ENCODE peak calls at places on chromosomes 3 and 15, in five cellular contexts. One of them, this sample, is unnamed.

GRCh38 chr15:47443839-47444238 is 273.5 kb upstream of the SEMA6D start:
- DNase-seq in nephron progenitor cell: no peak
- DNase-seq in iris pigment epithelial cell: no peak
- DNase-seq in AG04450: no peak
- DNase-seq in ovary: no peak
- DNase-seq in this sample: no peak

GRCh38 chr3:184289426-184289938 is 9.6 kb upstream of the PSMD2 start:
- DNase-seq in nephron progenitor cell: peak
- DNase-seq in iris pigment epithelial cell: peak
- DNase-seq in AG04450: no peak
- DNase-seq in ovary: peak
- DNase-seq in this sample: no peak

GRCh38 chr3:101720851-101721649 is 3.4 kb upstream of the CEP97 start:
- DNase-seq in nephron progenitor cell: no peak
- DNase-seq in iris pigment epithelial cell: no peak
- DNase-seq in AG04450: no peak
- DNase-seq in ovary: no peak
- DNase-seq in this sample: no peak

GRCh38 chr3:152461460-152461859 is 192.7 kb downstream of the MBNL1 start:
- DNase-seq in nephron progenitor cell: no peak
- DNase-seq in iris pigment epithelial cell: no peak
- DNase-seq in AG04450: no peak
- DNase-seq in ovary: no peak
- DNase-seq in this sample: no peak

GRCh38 chr3:41684802-41685740 is 276.8 kb downstream of the ULK4 start:
- DNase-seq in nephron progenitor cell: peak
- DNase-seq in iris pigment epithelial cell: peak
- DNase-seq in AG04450: no peak
- DNase-seq in ovary: no peak
- DNase-seq in this sample: no peak

GRCh38 chr3:168534761-168535160 is 439.0 kb upstream of the GOLIM4 start:
- DNase-seq in nephron progenitor cell: no peak
- DNase-seq in iris pigment epithelial cell: no peak
- DNase-seq in AG04450: no peak
- DNase-seq in ovary: no peak
- DNase-seq in this sample: no peak

GRCh38 chr15:43958894-43959330 is 132.1 kb downstream of the WDR76 start:
- DNase-seq in nephron progenitor cell: no peak
- DNase-seq in iris pigment epithelial cell: peak
- DNase-seq in AG04450: peak
- DNase-seq in ovary: no peak
- DNase-seq in this sample: no peak

GRCh38 chr15:73225358-73226015 is 143.3 kb downstream of the HCN4 start:
- DNase-seq in nephron progenitor cell: no peak
- DNase-seq in iris pigment epithelial cell: no peak
- DNase-seq in AG04450: no peak
- DNase-seq in ovary: no peak
- DNase-seq in this sample: no peak

GRCh38 chr3:133413166-133414020 is 13.5 kb downstream of the BFSP2 start:
- DNase-seq in nephron progenitor cell: no peak
- DNase-seq in iris pigment epithelial cell: peak
- DNase-seq in AG04450: no peak
- DNase-seq in ovary: no peak
- DNase-seq in this sample: no peak

GRCh38 chr3:60277376-60277800 is 973.9 kb downstream of the FHIT start:
- DNase-seq in nephron progenitor cell: no peak
- DNase-seq in iris pigment epithelial cell: no peak
- DNase-seq in AG04450: no peak
- DNase-seq in ovary: no peak
- DNase-seq in this sample: no peak

GRCh38 chr15:38349251-38349650 is 96.6 kb downstream of the SPRED1 start:
- DNase-seq in nephron progenitor cell: no peak
- DNase-seq in iris pigment epithelial cell: peak
- DNase-seq in AG04450: peak
- DNase-seq in ovary: no peak
- DNase-seq in this sample: no peak

GRCh38 chr3:63514678-63515077 is 137.8 kb upstream of the SNTN start:
- DNase-seq in nephron progenitor cell: no peak
- DNase-seq in iris pigment epithelial cell: no peak
- DNase-seq in AG04450: no peak
- DNase-seq in ovary: no peak
- DNase-seq in this sample: no peak

GRCh38 chr3:168322941-168323340 is 227.2 kb upstream of the GOLIM4 start:
- DNase-seq in nephron progenitor cell: no peak
- DNase-seq in iris pigment epithelial cell: no peak
- DNase-seq in AG04450: no peak
- DNase-seq in ovary: no peak
- DNase-seq in this sample: no peak

GRCh38 chr3:22360977-22361376 is 610.0 kb upstream of the ZNF385D start:
- DNase-seq in nephron progenitor cell: no peak
- DNase-seq in iris pigment epithelial cell: peak
- DNase-seq in AG04450: no peak
- DNase-seq in ovary: no peak
- DNase-seq in this sample: no peak

GRCh38 chr3:134355416-134355815 is 18.8 kb downstream of the AMOTL2 start:
- DNase-seq in nephron progenitor cell: no peak
- DNase-seq in iris pigment epithelial cell: no peak
- DNase-seq in AG04450: no peak
- DNase-seq in ovary: no peak
- DNase-seq in this sample: peak

GRCh38 chr3:4751057-4752051 is 227.9 kb upstream of the BHLHE40 start:
- DNase-seq in nephron progenitor cell: no peak
- DNase-seq in iris pigment epithelial cell: peak
- DNase-seq in AG04450: peak
- DNase-seq in ovary: peak
- DNase-seq in this sample: peak

GRCh38 chr3:60812544-60812943 is 438.7 kb downstream of the FHIT start:
- DNase-seq in nephron progenitor cell: no peak
- DNase-seq in iris pigment epithelial cell: no peak
- DNase-seq in AG04450: no peak
- DNase-seq in ovary: no peak
- DNase-seq in this sample: no peak

GRCh38 chr3:156750191-156750873 is 75.8 kb upstream of the LEKR1 start:
- DNase-seq in nephron progenitor cell: peak
- DNase-seq in iris pigment epithelial cell: peak
- DNase-seq in AG04450: no peak
- DNase-seq in ovary: no peak
- DNase-seq in this sample: no peak

GRCh38 chr15:90654233-90655124 is 62.7 kb upstream of the BLM start:
- DNase-seq in nephron progenitor cell: no peak
- DNase-seq in iris pigment epithelial cell: no peak
- DNase-seq in AG04450: no peak
- DNase-seq in ovary: no peak
- DNase-seq in this sample: no peak

GRCh38 chr15:70753101-70753829 is 10.1 kb downstream of the UACA start:
- DNase-seq in nephron progenitor cell: no peak
- DNase-seq in iris pigment epithelial cell: no peak
- DNase-seq in AG04450: no peak
- DNase-seq in ovary: no peak
- DNase-seq in this sample: no peak

GRCh38 chr3:120839120-120839519 is 68.9 kb upstream of the STXBP5L start:
- DNase-seq in nephron progenitor cell: no peak
- DNase-seq in iris pigment epithelial cell: no peak
- DNase-seq in AG04450: no peak
- DNase-seq in ovary: no peak
- DNase-seq in this sample: no peak

GRCh38 chr3:79947469-79947868 is 179.7 kb upstream of the ROBO1 start:
- DNase-seq in nephron progenitor cell: no peak
- DNase-seq in iris pigment epithelial cell: peak
- DNase-seq in AG04450: no peak
- DNase-seq in ovary: no peak
- DNase-seq in this sample: no peak

GRCh38 chr3:15527031-15527459 is 5.5 kb upstream of the COLQ start:
- DNase-seq in nephron progenitor cell: peak
- DNase-seq in iris pigment epithelial cell: peak
- DNase-seq in AG04450: no peak
- DNase-seq in ovary: peak
- DNase-seq in this sample: peak

GRCh38 chr3:154095832-154096421 is 25.3 kb upstream of the ARHGEF26 start:
- DNase-seq in nephron progenitor cell: no peak
- DNase-seq in iris pigment epithelial cell: peak
- DNase-seq in AG04450: peak
- DNase-seq in ovary: no peak
- DNase-seq in this sample: no peak

GRCh38 chr3:64658001-64658400 is 29.8 kb downstream of the ADAMTS9 start:
- DNase-seq in nephron progenitor cell: no peak
- DNase-seq in iris pigment epithelial cell: no peak
- DNase-seq in AG04450: no peak
- DNase-seq in ovary: no peak
- DNase-seq in this sample: no peak

GRCh38 chr3:47406762-47407149 is 25.9 kb downstream of the PTPN23 start:
- DNase-seq in nephron progenitor cell: no peak
- DNase-seq in iris pigment epithelial cell: no peak
- DNase-seq in AG04450: no peak
- DNase-seq in ovary: no peak
- DNase-seq in this sample: no peak

GRCh38 chr15:40685376-40685775 is 9.6 kb upstream of the RAD51 start:
- DNase-seq in nephron progenitor cell: no peak
- DNase-seq in iris pigment epithelial cell: no peak
- DNase-seq in AG04450: no peak
- DNase-seq in ovary: no peak
- DNase-seq in this sample: no peak

GRCh38 chr15:29970402-29970695 is 112.4 kb upstream of the GOLGA8J start:
- DNase-seq in nephron progenitor cell: no peak
- DNase-seq in iris pigment epithelial cell: peak
- DNase-seq in AG04450: no peak
- DNase-seq in ovary: no peak
- DNase-seq in this sample: no peak

GRCh38 chr3:129695203-129695602 is 88.7 kb upstream of the PLXND1 start:
- DNase-seq in nephron progenitor cell: no peak
- DNase-seq in iris pigment epithelial cell: peak
- DNase-seq in AG04450: no peak
- DNase-seq in ovary: no peak
- DNase-seq in this sample: no peak

GRCh38 chr3:59572106-59572505 is 522.3 kb upstream of the CFAP20DC start:
- DNase-seq in nephron progenitor cell: no peak
- DNase-seq in iris pigment epithelial cell: peak
- DNase-seq in AG04450: no peak
- DNase-seq in ovary: no peak
- DNase-seq in this sample: no peak

GRCh38 chr3:170660139-170660538 is 74.3 kb upstream of the SLC7A14 start:
- DNase-seq in nephron progenitor cell: no peak
- DNase-seq in iris pigment epithelial cell: no peak
- DNase-seq in AG04450: no peak
- DNase-seq in ovary: no peak
- DNase-seq in this sample: no peak

GRCh38 chr15:90159213-90159612 is 41.9 kb upstream of the SEMA4B start:
- DNase-seq in nephron progenitor cell: no peak
- DNase-seq in iris pigment epithelial cell: no peak
- DNase-seq in AG04450: no peak
- DNase-seq in ovary: no peak
- DNase-seq in this sample: no peak

GRCh38 chr3:184231671-184232070 is 2.3 kb downstream of the VWA5B2 start:
- DNase-seq in nephron progenitor cell: no peak
- DNase-seq in iris pigment epithelial cell: no peak
- DNase-seq in AG04450: no peak
- DNase-seq in ovary: no peak
- DNase-seq in this sample: no peak

GRCh38 chr3:138972941-138973340 is 25.9 kb downstream of the FOXL2NB start:
- DNase-seq in nephron progenitor cell: no peak
- DNase-seq in iris pigment epithelial cell: no peak
- DNase-seq in AG04450: no peak
- DNase-seq in ovary: no peak
- DNase-seq in this sample: no peak

GRCh38 chr15:38226867-38227266 is 25.8 kb upstream of the SPRED1 start:
- DNase-seq in nephron progenitor cell: no peak
- DNase-seq in iris pigment epithelial cell: peak
- DNase-seq in AG04450: peak
- DNase-seq in ovary: no peak
- DNase-seq in this sample: no peak

GRCh38 chr15:87268675-87269074 is 987.9 kb downstream of the NTRK3 start:
- DNase-seq in nephron progenitor cell: no peak
- DNase-seq in iris pigment epithelial cell: peak
- DNase-seq in AG04450: peak
- DNase-seq in ovary: no peak
- DNase-seq in this sample: no peak

GRCh38 chr3:49498239-49498638 is 28.2 kb downstream of the DAG1 start:
- DNase-seq in nephron progenitor cell: no peak
- DNase-seq in iris pigment epithelial cell: no peak
- DNase-seq in AG04450: no peak
- DNase-seq in ovary: no peak
- DNase-seq in this sample: no peak

GRCh38 chr3:47634996-47635395 is 56.3 kb upstream of the CSPG5 start:
- DNase-seq in nephron progenitor cell: no peak
- DNase-seq in iris pigment epithelial cell: no peak
- DNase-seq in AG04450: no peak
- DNase-seq in ovary: no peak
- DNase-seq in this sample: no peak

GRCh38 chr3:153881201-153881600 is 240.0 kb upstream of the ARHGEF26 start:
- DNase-seq in nephron progenitor cell: no peak
- DNase-seq in iris pigment epithelial cell: peak
- DNase-seq in AG04450: no peak
- DNase-seq in ovary: no peak
- DNase-seq in this sample: no peak